ENCODE peak calls at places on chromosome 14, in four cellular contexts. F is transverse colon, B is HCT116, R is HL-60. K is an unnamed sample.

GRCh38 chr14:101071493-101071891 is 168.0 kb upstream of the RTL1 start:
- DNase-seq in R (no peak), B (no peak), F (peak; percentile 6), K (no peak)

GRCh38 chr14:94393474-94393873 is 5.1 kb upstream of the SERPINA1 start:
- DNase-seq in F (no peak), B (no peak), R (no peak), K (no peak)

GRCh38 chr14:25431211-25432076 is 381.5 kb upstream of the STXBP6 start:
- DNase-seq in R (peak; percentile 26), F (peak; percentile 19), B (no peak), K (peak; percentile 53)

GRCh38 chr14:100842799-100843198 is 16.9 kb downstream of the MEG3 start:
- DNase-seq in F (no peak), B (no peak), R (no peak), K (no peak)

GRCh38 chr14:94423465-94424056 is 29.0 kb downstream of the SERPINA11 start:
- DNase-seq in R (peak; percentile 80), F (peak; percentile 73), B (peak; percentile 75), K (peak; percentile 80)

GRCh38 chr14:55572578-55572977 is 7.4 kb upstream of the KTN1 start:
- DNase-seq in R (no peak), F (no peak), B (no peak), K (peak; percentile 72)

GRCh38 chr14:81247271-81247766 is 26.6 kb upstream of the GTF2A1 start:
- DNase-seq in F (no peak), R (no peak), B (no peak), K (no peak)

GRCh38 chr14:22047105-22047504 is 373.5 kb upstream of the OR4E1 start:
- DNase-seq in B (no peak), F (no peak), R (peak; percentile 57), K (peak; percentile 70)

GRCh38 chr14:46368275-46368674 is 283.3 kb downstream of the RPL10L start:
- DNase-seq in F (no peak), B (no peak), R (no peak), K (no peak)

GRCh38 chr14:55519473-55520080 is 60.4 kb upstream of the KTN1 start:
- DNase-seq in F (no peak), B (no peak), R (no peak), K (no peak)

GRCh38 chr14:100902295-100902694 is 1.2 kb downstream of the RTL1 start:
- DNase-seq in B (peak; percentile 7), R (no peak), F (no peak), K (peak; percentile 52)

GRCh38 chr14:80504781-80505180 is 293.5 kb upstream of the DIO2 start:
- DNase-seq in F (no peak), R (no peak), B (no peak), K (no peak)

GRCh38 chr14:104550340-104550848 is 29.2 kb upstream of the C14orf180 start:
- DNase-seq in F (no peak), B (no peak), R (no peak), K (no peak)

GRCh38 chr14:90331497-90332270 is at the start of gene NRDE2:
- DNase-seq in B (peak; percentile 90), F (peak; percentile 100), R (peak; percentile 99), K (peak; percentile 94)

GRCh38 chr14:24535737-24536136 is 27.7 kb upstream of the CMA1 start:
- DNase-seq in B (no peak), R (peak; percentile 59), F (no peak), K (no peak)

GRCh38 chr14:93901813-93902212 is 25.3 kb upstream of the FAM181A start:
- DNase-seq in R (no peak), F (no peak), B (no peak), K (no peak)

GRCh38 chr14:38502241-38502640 is 246.3 kb upstream of the CLEC14A start:
- DNase-seq in F (no peak), B (no peak), R (no peak), K (no peak)

GRCh38 chr14:61866932-61867920 is 105.0 kb downstream of the SNAPC1 start:
- DNase-seq in R (peak; percentile 11), F (no peak), B (no peak), K (no peak)

GRCh38 chr14:71686677-71687076 is 245.6 kb upstream of the RGS6 start:
- DNase-seq in B (no peak), R (no peak), F (no peak), K (no peak)

GRCh38 chr14:61360796-61361526 is 39.6 kb downstream of the PRKCH start:
- DNase-seq in R (no peak), F (no peak), B (no peak), K (no peak)

GRCh38 chr14:62778310-62778709 is 266.9 kb downstream of the KCNH5 start:
- DNase-seq in R (no peak), F (no peak), B (no peak), K (no peak)

GRCh38 chr14:23681337-23681736 is 45.2 kb downstream of the DHRS2 start:
- DNase-seq in F (no peak), R (no peak), B (no peak), K (no peak)

GRCh38 chr14:44847910-44848309 is 113.8 kb downstream of the KLHL28 start:
- DNase-seq in B (no peak), R (no peak), F (no peak), K (no peak)

GRCh38 chr14:65709576-65709975 is 297.0 kb downstream of the FUT8 start:
- DNase-seq in F (no peak), B (no peak), R (no peak), K (no peak)

GRCh38 chr14:66624319-66624937 is 116.5 kb downstream of the GPHN start:
- DNase-seq in R (peak; percentile 27), B (peak; percentile 48), F (peak; percentile 35), K (peak; percentile 53)

GRCh38 chr14:68970096-68970612 is 8.9 kb downstream of the ACTN1 start:
- DNase-seq in R (no peak), B (no peak), F (no peak), K (no peak)

GRCh38 chr14:76781648-76782051 is 20.4 kb downstream of the VASH1 start:
- DNase-seq in F (no peak), B (no peak), R (no peak), K (no peak)
- TF ChIP-seq POLR2AphosphoS5 in F (no peak), B (no peak), R (no peak), K (no peak)

DNA sequence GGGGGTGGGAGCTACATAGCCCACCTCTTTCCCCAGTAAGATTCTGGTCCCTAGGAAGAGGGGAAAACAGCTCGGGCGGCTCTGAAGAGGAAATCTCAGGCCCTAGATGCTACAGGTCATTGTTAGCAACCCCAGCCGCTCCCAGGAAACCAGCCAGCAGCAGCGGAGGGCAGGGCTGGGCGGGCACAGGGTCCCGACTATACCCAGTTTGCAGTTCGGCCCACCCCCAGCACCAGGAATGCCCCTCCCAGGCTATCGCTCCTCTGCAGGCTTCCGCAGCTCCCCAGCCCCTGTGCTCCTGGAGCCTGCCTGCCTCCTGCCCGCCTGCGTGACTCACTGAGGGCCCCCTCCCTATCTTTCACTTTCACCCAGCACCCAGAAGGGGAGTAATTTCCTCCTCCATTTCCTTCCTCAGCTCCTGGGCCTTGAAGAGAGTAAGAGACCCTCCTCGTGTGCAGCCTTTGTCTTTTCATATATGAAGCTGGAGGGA is 27.2 kb upstream of the PNMA1 start:
- DNase-seq in B (no peak), R (peak; percentile 81), F (peak; percentile 86), K (peak; percentile 61)
- TF ChIP-seq POLR2AphosphoS5 in B (peak; percentile 29), R (no peak), F (peak; percentile 70), K (no peak)

GRCh38 chr14:88322505-88323085 is 474 bp downstream of the KCNK10 start:
- DNase-seq in R (no peak), B (no peak), F (no peak), K (no peak)
- TF ChIP-seq POLR2AphosphoS5 in R (no peak), B (no peak), F (no peak), K (no peak)

GRCh38 chr14:85415015-85415712 is 114.8 kb upstream of the FLRT2 start:
- DNase-seq in R (no peak), B (no peak), F (no peak), K (peak; percentile 64)
- TF ChIP-seq POLR2AphosphoS5 in R (no peak), B (no peak), F (no peak), K (no peak)

GRCh38 chr14:75660630-75661498 is at the start of the genes ERG28 and TTLL5:
- DNase-seq in R (peak; percentile 92), B (peak; percentile 99), F (peak; percentile 97), K (peak; percentile 99)
- TF ChIP-seq POLR2AphosphoS5 in R (no peak), B (peak; percentile 79), F (peak; percentile 57), K (peak; percentile 86)

GRCh38 chr14:76937181-76938091 is 91.1 kb downstream of the IRF2BPL start:
- DNase-seq in F (peak; percentile 30), B (no peak), R (no peak), K (no peak)
- TF ChIP-seq POLR2AphosphoS5 in F (no peak), B (no peak), R (no peak), K (no peak)

GRCh38 chr14:50001999-50002925 is 109.4 kb downstream of the ARF6 start:
- DNase-seq in B (no peak), F (peak; percentile 41), R (peak; percentile 13), K (no peak)
- TF ChIP-seq POLR2AphosphoS5 in B (no peak), F (no peak), R (no peak), K (no peak)

DNA sequence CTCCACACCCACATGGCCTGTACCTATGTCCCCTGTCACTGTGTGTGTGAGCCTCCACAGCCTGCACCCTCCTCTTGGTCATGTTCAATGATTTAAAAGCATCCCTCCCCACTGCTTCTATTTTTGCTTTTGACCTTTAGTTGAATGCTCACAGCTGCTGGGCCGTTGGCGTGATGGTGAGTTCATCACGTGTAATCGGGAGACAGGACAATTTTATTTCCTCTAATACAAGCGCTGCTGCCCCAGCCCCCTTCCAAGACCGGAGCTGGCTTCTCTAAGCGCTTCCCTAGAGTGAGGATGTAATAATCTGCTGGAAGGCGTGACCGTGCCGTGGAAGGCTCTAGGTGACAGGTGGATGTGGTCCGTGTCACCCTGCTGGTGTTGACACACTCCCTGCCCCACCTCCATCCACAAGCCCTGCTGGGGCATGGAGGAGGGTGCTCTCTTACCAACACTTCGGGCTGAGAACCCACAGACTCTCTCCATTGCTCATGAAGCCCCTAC is 25.4 kb downstream of the CCDC85C start:
- DNase-seq in F (peak; percentile 62), R (no peak), B (no peak), K (no peak)
- TF ChIP-seq POLR2AphosphoS5 in F (peak; percentile 33), R (no peak), B (no peak), K (no peak)